ENCODE peak calls at places on chromosomes 7 and 10, in five cellular contexts. N is right atrium auricular region; M is stimulated activated CD8-positive, alpha-beta memory T cell treated with anti-CD3 and anti-CD28 coated beads, Interleukin-2, amount 100 ng/mL, for 1 hour; D is bronchial epithelial cell; W is fibroblast of the conjunctiva. G is an unnamed sample.

GRCh38 chr10:12638103-12638502 is 288.8 kb downstream of the CAMK1D start:
- DNase-seq in N (no peak), M (no peak), D (no peak), W (peak; percentile 16), G (no peak)

GRCh38 chr7:70071786-70072185 is 473.5 kb downstream of the AUTS2 start:
- DNase-seq in N (no peak), M (no peak), D (no peak), W (no peak), G (no peak)

GRCh38 chr7:139592801-139593461 is 69.4 kb downstream of the CLEC2L start:
- DNase-seq in N (peak; percentile 36), M (no peak), D (no peak), W (no peak), G (no peak)

GRCh38 chr7:3244241-3244814 is 56.7 kb upstream of the SDK1 start:
- DNase-seq in N (no peak), M (no peak), D (peak; percentile 91), W (peak; percentile 13), G (no peak)

GRCh38 chr7:44353668-44354067 is 28.3 kb upstream of the CAMK2B start:
- DNase-seq in N (no peak), M (no peak), D (no peak), W (no peak), G (no peak)

GRCh38 chr10:2488606-2489005 is 578.7 kb upstream of the PFKP start:
- DNase-seq in N (no peak), M (no peak), D (no peak), W (no peak), G (no peak)

GRCh38 chr7:16982640-16983103 is 100.9 kb upstream of the AGR3 start:
- DNase-seq in N (no peak), M (no peak), D (peak; percentile 58), W (peak; percentile 59), G (no peak)

GRCh38 chr7:21671859-21672258 is 129.0 kb downstream of the DNAH11 start:
- DNase-seq in N (no peak), M (no peak), D (no peak), W (no peak), G (no peak)

GRCh38 chr7:110759069-110759468 is 331.9 kb upstream of the LRRN3 start:
- DNase-seq in N (no peak), M (no peak), D (no peak), W (no peak), G (no peak)